ENCODE peak calls at places on chromosomes 13 and 19, in seven cellular contexts. W, J, L, D, N, T and P are unnamed samples.

GRCh38 chr19:13781547-13781946 is 7.3 kb downstream of the C19orf53 start:
- DNase-seq in W (peak; percentile 75), J (peak; percentile 26), L (peak; percentile 39), D (no peak), N (no peak), T (peak; percentile 88), P (no peak)

GRCh38 chr13:46354143-46355087 is 32.6 kb downstream of the RUBCNL start:
- DNase-seq in W (peak; percentile 91), J (no peak), L (no peak), D (peak; percentile 18), N (peak; percentile 66), T (peak; percentile 52), P (no peak)

GRCh38 chr13:33494596-33495214 is 209.2 kb upstream of the STARD13 start:
- DNase-seq in W (peak; percentile 87), J (no peak), L (no peak), D (no peak), N (peak; percentile 88), T (peak; percentile 57), P (no peak)

GRCh38 chr13:25864116-25864515 is 187.7 kb downstream of the SHISA2 start:
- DNase-seq in W (no peak), J (no peak), L (no peak), D (no peak), N (no peak), T (no peak), P (no peak)

GRCh38 chr13:24626449-24626848 is 53.8 kb upstream of the ATP12A start:
- DNase-seq in W (no peak), J (no peak), L (no peak), D (no peak), N (no peak), T (no peak), P (no peak)

GRCh38 chr13:71285700-71286099 is 581.3 kb downstream of the DACH1 start:
- DNase-seq in W (no peak), J (no peak), L (no peak), D (no peak), N (no peak), T (no peak), P (no peak)

GRCh38 chr13:48233097-48233885 is at the start of gene ITM2B:
- DNase-seq in W (peak; percentile 69), J (peak; percentile 59), L (peak; percentile 19), D (peak; percentile 42), N (peak; percentile 74), T (no peak), P (peak; percentile 43)

GRCh38 chr13:51714663-51715168 is 89.2 kb downstream of the DHRS12 start:
- DNase-seq in W (peak; percentile 62), J (no peak), L (no peak), D (no peak), N (peak; percentile 26), T (no peak), P (no peak)

GRCh38 chr13:50357586-50358118 is 342.4 kb downstream of the KCNRG start:
- DNase-seq in W (peak; percentile 82), J (peak; percentile 84), L (peak; percentile 49), D (no peak), N (no peak), T (no peak), P (no peak)

GRCh38 chr13:30746816-30747215 is 11.5 kb downstream of the ALOX5AP start:
- DNase-seq in W (no peak), J (no peak), L (no peak), D (no peak), N (no peak), T (no peak), P (no peak)

GRCh38 chr19:42132030-42132628 is at the start of gene POU2F2:
- DNase-seq in W (no peak), J (no peak), L (no peak), D (peak; percentile 78), N (peak; percentile 66), T (no peak), P (peak; percentile 78)

GRCh38 chr13:80870186-80870585 is 529.3 kb upstream of the SPRY2 start:
- DNase-seq in W (no peak), J (no peak), L (no peak), D (no peak), N (no peak), T (no peak), P (no peak)